ENCODE peak calls at places on chromosomes 2 and 18, in nine cellular contexts. F, M, Q, D, N, P, S, X and T are unnamed samples.

GRCh38 chr18:2002178-2002577 is 569.1 kb downstream of the METTL4 start:
- DNase-seq in F (no peak), M (no peak), Q (no peak), D (no peak), N (no peak), P (no peak), S (no peak), X (no peak), T (no peak)

GRCh38 chr2:223503746-223504145 is 98.4 kb downstream of the SCG2 start:
- DNase-seq in F (no peak), M (no peak), Q (no peak), D (no peak), N (no peak), P (no peak), S (no peak), X (no peak), T (no peak)

GRCh38 chr2:233152541-233152940 is 92.4 kb downstream of the INPP5D start:
- DNase-seq in F (no peak), M (no peak), Q (peak; percentile 38), D (peak; percentile 83), N (no peak), P (peak; percentile 48), S (peak; percentile 39), X (peak; percentile 14), T (no peak)

GRCh38 chr2:63763336-63764056 is 78.2 kb upstream of the UGP2 start:
- DNase-seq in F (no peak), M (no peak), Q (peak; percentile 12), D (no peak), N (no peak), P (peak; percentile 23), S (peak; percentile 19), X (peak; percentile 28), T (no peak)

GRCh38 chr2:101778102-101778501 is 80.6 kb downstream of the MAP4K4 start:
- DNase-seq in F (no peak), M (no peak), Q (no peak), D (no peak), N (no peak), P (no peak), S (no peak), X (no peak), T (no peak)

GRCh38 chr2:54722641-54723299 is 692 bp upstream of the EML6 start:
- DNase-seq in F (no peak), M (peak; percentile 35), Q (peak; percentile 62), D (no peak), N (peak; percentile 38), P (peak; percentile 70), S (no peak), X (peak; percentile 70), T (no peak)

GRCh38 chr2:61926921-61927477 is 21.5 kb downstream of the COMMD1 start:
- DNase-seq in F (no peak), M (no peak), Q (no peak), D (no peak), N (no peak), P (no peak), S (no peak), X (no peak), T (no peak)

GRCh38 chr2:218839893-218840292 is 8.3 kb upstream of the PRKAG3 start:
- DNase-seq in F (no peak), M (no peak), Q (no peak), D (no peak), N (no peak), P (no peak), S (no peak), X (no peak), T (no peak)

GRCh38 chr2:219350215-219350937 is 17.8 kb upstream of the RESP18 start:
- DNase-seq in F (no peak), M (no peak), Q (peak; percentile 47), D (no peak), N (no peak), P (peak; percentile 65), S (no peak), X (peak; percentile 71), T (no peak)

GRCh38 chr2:239601201-239601851 is 200.5 kb upstream of the HDAC4 start:
- DNase-seq in F (no peak), M (no peak), Q (no peak), D (no peak), N (no peak), P (no peak), S (peak; percentile 5), X (no peak), T (peak; percentile 48)

GRCh38 chr2:177332041-177332991 is 60.3 kb upstream of the AGPS start:
- DNase-seq in F (no peak), M (peak; percentile 74), Q (peak; percentile 53), D (peak; percentile 22), N (peak; percentile 32), P (peak; percentile 65), S (peak; percentile 51), X (peak; percentile 83), T (no peak)

GRCh38 chr18:78240867-78241266 is 738.8 kb upstream of the SALL3 start:
- DNase-seq in F (no peak), M (no peak), Q (no peak), D (no peak), N (no peak), P (no peak), S (no peak), X (no peak), T (no peak)

GRCh38 chr2:165902929-165903328 is 50.6 kb downstream of the TTC21B start:
- DNase-seq in F (no peak), M (no peak), Q (no peak), D (no peak), N (no peak), P (peak; percentile 14), S (no peak), X (peak; percentile 17), T (no peak)

GRCh38 chr2:148645135-148645924 is 779 bp downstream of the EPC2 start:
- DNase-seq in F (peak; percentile 92), M (peak; percentile 95), Q (peak; percentile 80), D (peak; percentile 92), N (peak; percentile 66), P (peak; percentile 87), S (peak; percentile 96), X (peak; percentile 90), T (peak; percentile 96)
- TF ChIP-seq CTCF in F (no peak), M (peak; percentile 25), Q (no peak), D (peak; percentile 43), N (no peak), P (peak; percentile 36), S (no peak), X (peak; percentile 37), T (no peak)

GRCh38 chr2:158745067-158745865 is 49.9 kb upstream of the DAPL1 start:
- DNase-seq in F (peak; percentile 66), M (peak; percentile 56), Q (peak; percentile 51), D (peak; percentile 24), N (peak; percentile 37), P (peak; percentile 67), S (peak; percentile 45), X (peak; percentile 74), T (no peak)
- TF ChIP-seq CTCF in F (peak; percentile 5), M (peak; percentile 75), Q (peak; percentile 70), D (peak; percentile 69), N (peak; percentile 74), P (peak; percentile 67), S (no peak), X (peak; percentile 68), T (peak; percentile 78)

GRCh38 chr2:45002661-45003210 is 6.5 kb downstream of the SIX2 start:
- DNase-seq in F (no peak), M (no peak), Q (no peak), D (no peak), N (no peak), P (no peak), S (no peak), X (no peak), T (no peak)

GRCh38 chr2:44999540-44999939 is 9.7 kb downstream of the SIX2 start:
- DNase-seq in F (no peak), M (no peak), Q (no peak), D (no peak), N (no peak), P (no peak), S (no peak), X (no peak), T (no peak)

GRCh38 chr2:45000921-45001628 is 8.2 kb downstream of the SIX2 start:
- DNase-seq in F (peak; percentile 49), M (no peak), Q (no peak), D (no peak), N (no peak), P (no peak), S (peak; percentile 47), X (no peak), T (no peak)

GRCh38 chr2:45001629-45002385 is 7.4 kb downstream of the SIX2 start:
- DNase-seq in F (peak; percentile 61), M (no peak), Q (no peak), D (no peak), N (no peak), P (no peak), S (no peak), X (no peak), T (no peak)

DNA sequence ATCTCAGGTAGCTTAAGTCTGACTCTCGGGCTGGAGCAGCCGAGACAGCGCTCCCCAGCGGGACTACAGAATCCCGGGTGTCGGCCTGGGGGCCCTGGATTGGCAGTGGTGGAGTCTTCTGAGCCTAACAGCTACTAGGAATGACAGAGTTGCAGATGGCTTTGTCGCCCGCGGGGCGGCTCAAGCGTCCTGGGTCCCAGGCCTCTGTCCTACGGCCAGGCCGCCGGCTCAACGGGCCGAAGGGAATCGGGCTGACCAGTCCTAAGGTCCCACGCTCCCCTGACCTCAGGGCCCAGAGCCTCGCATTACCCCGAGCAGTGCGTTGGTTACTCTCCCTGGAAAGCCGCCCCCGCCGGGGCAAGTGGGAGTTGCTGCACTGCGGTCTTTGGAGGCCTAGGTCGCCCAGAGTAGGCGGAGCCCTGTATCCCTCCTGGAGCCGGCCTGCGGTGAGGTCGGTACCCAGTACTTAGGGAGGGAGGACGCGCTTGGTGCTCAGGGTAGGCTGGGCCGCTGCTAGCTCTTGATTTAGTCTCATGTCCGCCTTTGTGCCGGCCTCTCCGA is 8.8 kb downstream of the SIX2 start:
- DNase-seq in F (peak; percentile 76), M (no peak), Q (no peak), D (no peak), N (no peak), P (no peak), S (no peak), X (no peak), T (no peak)
- TF ChIP-seq CTCF in F (no peak), M (no peak), Q (no peak), D (no peak), N (no peak), P (no peak), S (no peak), X (no peak), T (no peak)

DNA sequence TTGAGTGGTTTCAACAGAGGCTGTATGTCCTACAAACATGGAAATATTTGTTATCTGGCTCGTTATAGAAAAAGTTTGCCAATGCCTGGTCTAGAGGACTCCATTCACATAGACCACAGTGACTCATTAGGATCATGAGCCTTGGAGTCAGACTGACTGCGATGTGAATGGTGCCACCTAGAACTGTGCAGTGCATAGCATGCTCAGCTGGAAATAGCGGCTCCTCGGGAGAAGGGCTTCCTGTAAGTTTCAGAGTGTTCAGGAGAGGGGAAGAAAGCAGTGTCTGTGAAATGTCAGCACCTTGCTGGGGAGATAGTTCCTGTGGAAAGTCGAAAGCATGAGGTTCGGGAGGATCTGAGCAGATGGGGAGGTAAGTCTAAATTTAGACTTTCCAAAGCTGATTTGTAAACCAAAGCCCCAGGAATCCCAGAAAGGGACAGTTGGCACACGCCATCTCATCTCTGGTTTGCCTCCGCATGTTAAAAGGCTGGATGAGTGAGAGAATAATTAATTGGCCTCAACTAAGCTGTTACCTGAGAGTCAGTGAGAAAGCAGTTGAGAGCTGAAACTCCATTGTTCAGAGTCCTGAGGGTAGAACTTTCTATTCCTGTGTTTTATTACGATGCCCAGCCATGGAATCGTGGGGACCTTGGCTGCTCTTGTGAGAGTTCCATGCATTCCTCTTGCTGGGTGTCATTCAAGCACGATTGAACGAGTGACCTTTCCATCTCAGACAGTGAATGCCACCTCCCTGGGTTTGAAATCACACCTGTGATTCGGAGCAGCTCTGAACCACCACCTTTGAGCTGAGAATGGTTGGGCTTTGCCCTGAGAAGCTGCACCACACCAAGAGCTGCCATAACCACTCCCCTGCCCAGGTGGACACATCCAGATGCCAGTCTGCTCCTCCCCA is 99.5 kb downstream of the MAPK4 start:
- DNase-seq in F (no peak), M (no peak), Q (no peak), D (no peak), N (peak; percentile 16), P (peak; percentile 7), S (no peak), X (peak; percentile 5), T (no peak)
- TF ChIP-seq CTCF in F (no peak), M (no peak), Q (no peak), D (peak; percentile 33), N (no peak), P (no peak), S (no peak), X (no peak), T (no peak)